ENCODE peak calls at places on chromosomes 2 and 18, in eight cellular contexts. T is heart right ventricle, V is osteocyte, A is prostate gland, I is DND-41, B is K562, E is HCT116, Y is neural crest cell. N is an unnamed sample.

GRCh38 chr2:235264121-235264493 is 229.7 kb upstream of the AGAP1 start:
- DNase-seq in T (no peak), Y (no peak), E (peak), V (no peak), A (no peak), I (no peak), B (no peak), N (no peak)

GRCh38 chr2:238202326-238203103 is 980 bp downstream of the ILKAP start:
- DNase-seq in A (no peak), I (peak), Y (no peak), E (no peak), B (no peak), T (no peak), V (no peak), N (peak)

GRCh38 chr2:66171530-66171929 is 263.4 kb upstream of the MEIS1 start:
- DNase-seq in A (peak), Y (no peak), E (no peak), T (no peak), V (no peak), I (no peak), B (no peak), N (no peak)

GRCh38 chr2:46615555-46616487 is 136.5 kb downstream of the TMEM247 start:
- DNase-seq in V (no peak), A (no peak), E (no peak), T (no peak), Y (no peak), B (no peak), I (peak), N (peak)

GRCh38 chr2:110973275-110973674 is 147.4 kb upstream of the BCL2L11 start:
- DNase-seq in E (no peak), A (no peak), B (no peak), T (no peak), V (no peak), I (no peak), Y (no peak), N (no peak)

GRCh38 chr18:35474884-35475283 is 22.9 kb downstream of the INO80C start:
- DNase-seq in T (no peak), E (no peak), I (no peak), B (no peak), Y (no peak), A (no peak), V (no peak), N (no peak)

GRCh38 chr2:241598487-241598886 is 38.5 kb downstream of the THAP4 start:
- DNase-seq in B (no peak), T (no peak), I (no peak), A (no peak), E (peak), Y (no peak), V (no peak), N (peak)

GRCh38 chr2:96251721-96252292 is 14.0 kb downstream of the TMEM127 start:
- DNase-seq in I (no peak), B (no peak), A (peak), Y (peak), V (peak), T (peak), E (peak), N (no peak)

GRCh38 chr2:181438298-181438697 is 18.9 kb upstream of the ITGA4 start:
- DNase-seq in T (no peak), Y (no peak), B (no peak), I (peak), V (no peak), E (peak), A (no peak), N (peak)

GRCh38 chr18:54388203-54389142 is 30.8 kb downstream of the C18orf54 start:
- DNase-seq in B (peak), Y (no peak), A (no peak), I (peak), V (no peak), E (peak), T (no peak), N (peak)

GRCh38 chr18:48942554-48943261 is 8.1 kb downstream of the SMAD7 start:
- DNase-seq in T (no peak), Y (no peak), A (no peak), I (no peak), E (peak), V (peak), B (no peak), N (no peak)

GRCh38 chr18:77042583-77042982 is 90.0 kb downstream of the MBP start:
- DNase-seq in Y (peak), V (no peak), T (no peak), I (no peak), E (no peak), B (no peak), A (no peak), N (no peak)

GRCh38 chr18:3624546-3624817 is 174.5 kb downstream of the TGIF1 start:
- DNase-seq in B (no peak), I (no peak), T (no peak), V (no peak), A (no peak), E (no peak), Y (no peak), N (no peak)

GRCh38 chr18:78634061-78634696 is 345.4 kb upstream of the SALL3 start:
- DNase-seq in Y (no peak), I (no peak), A (no peak), T (no peak), V (no peak), E (no peak), B (no peak), N (no peak)

GRCh38 chr18:59142274-59142673 is 2.6 kb downstream of the SEC11C start:
- DNase-seq in I (no peak), Y (no peak), B (no peak), V (no peak), A (no peak), T (no peak), E (no peak), N (peak)

GRCh38 chr18:23926590-23926989 is 88.0 kb upstream of the TTC39C start:
- DNase-seq in A (no peak), Y (no peak), B (no peak), E (no peak), T (no peak), V (no peak), I (no peak), N (no peak)

GRCh38 chr2:43051316-43051715 is 175.1 kb downstream of the ZFP36L2 start:
- DNase-seq in Y (no peak), T (no peak), V (no peak), A (no peak), B (no peak), E (peak), I (peak), N (peak)

GRCh38 chr18:25093131-25093530 is 258.8 kb downstream of the ZNF521 start:
- DNase-seq in Y (no peak), V (no peak), T (no peak), I (no peak), E (no peak), B (no peak), A (no peak), N (no peak)

GRCh38 chr18:43757273-43757672 is 480.0 kb upstream of the SYT4 start:
- DNase-seq in Y (no peak), V (no peak), B (no peak), E (no peak), A (no peak), T (no peak), I (no peak), N (no peak)

GRCh38 chr2:109402980-109403840 is 210.6 kb downstream of the SEPTIN10 start:
- DNase-seq in Y (no peak), A (no peak), T (no peak), E (no peak), I (no peak), B (no peak), V (no peak), N (peak)

GRCh38 chr2:226185613-226186211 is 613.9 kb downstream of the IRS1 start:
- DNase-seq in B (no peak), I (no peak), A (peak), V (no peak), E (peak), T (no peak), Y (no peak), N (no peak)

GRCh38 chr18:74935411-74935810 is 273.5 kb downstream of the PTGR3 start:
- DNase-seq in I (no peak), A (no peak), Y (no peak), E (no peak), B (no peak), V (no peak), T (no peak), N (no peak)

GRCh38 chr2:240988146-240988545 is 10.3 kb upstream of the SNED1 start:
- DNase-seq in Y (no peak), B (no peak), T (no peak), I (no peak), A (no peak), E (no peak), V (no peak), N (no peak)

GRCh38 chr2:73013941-73014340 is 57.6 kb downstream of the SFXN5 start:
- DNase-seq in Y (no peak), E (no peak), T (no peak), B (no peak), I (no peak), V (no peak), A (no peak), N (no peak)

GRCh38 chr2:235195921-235196320 is 244.1 kb downstream of the SH3BP4 start:
- DNase-seq in B (no peak), I (no peak), Y (no peak), T (no peak), A (no peak), E (no peak), V (no peak), N (no peak)

GRCh38 chr2:43114210-43114609 is 112.2 kb downstream of the ZFP36L2 start:
- DNase-seq in B (no peak), T (no peak), Y (no peak), I (peak), A (no peak), V (no peak), E (no peak), N (no peak)

GRCh38 chr2:175630319-175631246 is 371.5 kb downstream of the LNPK start:
- DNase-seq in V (no peak), B (no peak), Y (no peak), A (no peak), T (no peak), E (no peak), I (no peak), N (no peak)

GRCh38 chr2:429142-429541 is 141.3 kb upstream of the ALKAL2 start:
- DNase-seq in B (no peak), T (no peak), A (no peak), I (no peak), V (peak), Y (no peak), E (no peak), N (no peak)

GRCh38 chr2:10283106-10284062 is 19.3 kb upstream of the HPCAL1 start:
- DNase-seq in A (no peak), E (peak), T (no peak), Y (no peak), V (no peak), B (peak), I (no peak), N (peak)

GRCh38 chr2:99677814-99678213 is 188.0 kb upstream of the REV1 start:
- DNase-seq in I (no peak), A (no peak), B (no peak), T (no peak), E (no peak), V (peak), Y (no peak), N (no peak)

GRCh38 chr2:99675110-99675661 is 185.4 kb upstream of the REV1 start:
- DNase-seq in I (no peak), Y (no peak), A (no peak), T (no peak), B (no peak), E (no peak), V (peak), N (no peak)

GRCh38 chr2:99672766-99673375 is 183.1 kb upstream of the REV1 start:
- DNase-seq in A (no peak), V (peak), T (no peak), I (no peak), Y (no peak), E (no peak), B (no peak), N (no peak)

GRCh38 chr2:99670768-99671734 is 181.2 kb upstream of the REV1 start:
- DNase-seq in T (peak), Y (no peak), B (no peak), V (peak), A (no peak), E (no peak), I (no peak), N (no peak)

GRCh38 chr2:99674031-99674430 is 184.2 kb upstream of the REV1 start:
- DNase-seq in Y (no peak), V (peak), B (no peak), A (no peak), E (no peak), T (no peak), I (no peak), N (no peak)
- TF ChIP-seq CTCF in Y (no peak), V (no peak), B (no peak), A (no peak), E (no peak), T (no peak), I (no peak), N (no peak)

DNA sequence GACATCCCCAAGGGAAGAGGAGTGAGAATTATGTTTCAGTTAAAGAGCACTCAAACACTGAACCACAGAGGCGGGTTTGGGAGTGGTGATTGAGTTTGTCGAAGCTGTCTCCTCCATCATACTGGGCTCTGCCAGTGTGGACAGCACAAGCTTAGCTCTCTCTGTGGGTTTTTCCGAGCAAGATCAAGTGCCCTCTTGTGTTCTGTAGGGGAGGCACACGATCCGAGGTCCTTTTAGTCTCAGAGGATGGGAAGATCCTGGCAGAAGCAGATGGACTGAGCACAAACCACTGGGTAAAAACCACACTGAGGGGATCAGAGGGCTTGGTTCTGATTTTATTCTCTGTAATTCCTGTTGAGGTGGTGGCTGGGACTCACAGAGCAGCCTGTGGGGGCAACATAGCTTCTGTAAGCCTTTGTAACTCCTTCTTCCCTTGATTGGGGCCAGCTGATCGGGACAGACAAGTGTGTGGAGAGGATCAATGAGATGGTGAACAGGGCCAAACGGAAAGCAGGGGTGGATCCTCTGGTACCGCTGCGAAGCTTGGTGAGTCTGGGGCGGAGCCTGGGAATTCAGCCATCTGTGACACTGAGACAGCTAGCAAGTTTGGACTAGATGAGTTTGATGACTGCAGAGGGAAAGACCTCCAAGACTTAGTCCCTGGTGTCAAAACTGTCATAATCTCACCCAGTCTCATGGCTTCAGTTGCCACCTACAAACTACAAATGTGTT is 2.0 kb downstream of the NAGK start:
- DNase-seq in A (no peak), I (no peak), E (peak), Y (no peak), V (no peak), B (no peak), T (no peak), N (no peak)
- TF ChIP-seq CTCF in A (no peak), I (peak), E (peak), Y (peak), V (peak), B (peak), T (no peak), N (no peak)

DNA sequence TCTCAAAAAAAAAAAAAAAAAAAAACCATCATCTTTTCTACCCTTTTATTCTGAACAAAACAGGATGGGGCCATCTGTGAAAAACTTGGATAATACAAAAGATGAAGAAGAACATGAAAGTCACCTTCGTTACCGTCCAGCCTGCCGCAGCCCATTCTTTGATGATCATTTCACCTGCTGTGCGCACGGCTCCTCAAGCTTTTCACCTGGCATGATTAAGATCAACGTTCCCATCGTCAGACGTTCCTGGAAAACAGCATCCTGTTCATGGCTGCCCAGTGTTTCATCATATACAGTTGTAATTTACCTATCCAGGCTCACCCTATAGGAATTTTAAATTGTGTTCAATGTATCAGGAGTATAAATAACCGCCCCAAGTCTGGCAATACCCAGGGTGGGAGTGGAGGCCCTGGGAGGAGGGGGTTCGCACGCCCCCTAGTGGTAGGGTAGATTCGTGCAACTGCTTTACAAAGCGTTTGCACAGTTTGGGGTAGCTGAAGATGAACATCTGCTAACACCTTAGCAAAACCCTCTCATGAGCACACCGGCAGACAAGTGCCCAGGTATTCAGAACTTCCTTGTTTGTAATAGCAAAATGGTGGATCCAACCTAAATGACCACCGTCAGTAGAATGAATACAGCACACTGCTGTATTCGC is 49.0 kb upstream of the GLI2 start:
- DNase-seq in T (no peak), A (no peak), I (no peak), Y (no peak), V (no peak), B (peak), E (no peak), N (peak)
- TF ChIP-seq CTCF in T (no peak), A (no peak), I (peak), Y (peak), V (peak), B (peak), E (peak), N (peak)

DNA sequence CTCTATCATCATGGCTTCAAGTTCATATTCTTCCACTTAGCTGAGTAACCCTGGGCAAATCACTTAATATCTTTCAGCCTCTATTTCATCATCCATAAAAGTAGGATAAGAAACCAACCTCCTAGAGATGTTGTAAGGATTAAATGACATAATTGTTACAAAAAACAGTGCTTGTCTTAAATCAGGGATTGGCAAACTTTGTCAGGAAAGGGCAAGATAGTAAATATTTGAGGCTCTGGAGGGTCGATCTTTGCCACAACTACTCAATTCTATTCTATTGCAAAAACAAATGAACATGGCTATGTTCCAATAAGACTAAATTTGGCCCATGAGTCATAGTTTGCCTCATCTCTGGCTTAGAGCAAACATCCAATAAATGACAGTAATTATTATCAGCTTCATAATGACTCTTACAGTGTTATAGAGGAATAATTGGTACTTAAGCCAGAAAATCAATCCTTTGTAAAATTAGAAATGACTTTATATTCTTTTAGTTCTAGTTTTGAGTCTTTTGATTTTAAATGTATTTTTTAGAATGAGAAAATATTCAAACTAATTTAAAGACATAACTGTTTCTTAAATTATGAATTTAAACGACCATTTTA is 184.6 kb downstream of the SATB2 start:
- DNase-seq in V (no peak), A (no peak), T (no peak), I (no peak), Y (no peak), E (no peak), B (no peak), N (no peak)
- TF ChIP-seq CTCF in V (no peak), A (no peak), T (no peak), I (no peak), Y (no peak), E (no peak), B (no peak), N (no peak)

GRCh38 chr2:178418426-178418825 is 32.5 kb downstream of the PRKRA start:
- DNase-seq in E (no peak), I (no peak), V (no peak), A (no peak), Y (no peak), T (no peak), B (no peak), N (no peak)

GRCh38 chr2:178422097-178422496 is 28.9 kb downstream of the PRKRA start:
- DNase-seq in A (no peak), E (no peak), Y (no peak), V (no peak), B (no peak), T (no peak), I (no peak), N (no peak)

GRCh38 chr2:178417916-178418315 is 33.1 kb downstream of the PRKRA start:
- DNase-seq in A (no peak), T (no peak), E (no peak), B (no peak), V (no peak), I (no peak), Y (no peak), N (no peak)

GRCh38 chr2:178420463-178420990 is 30.4 kb downstream of the PRKRA start:
- DNase-seq in A (no peak), E (no peak), V (no peak), Y (no peak), B (no peak), I (no peak), T (no peak), N (no peak)

DNA sequence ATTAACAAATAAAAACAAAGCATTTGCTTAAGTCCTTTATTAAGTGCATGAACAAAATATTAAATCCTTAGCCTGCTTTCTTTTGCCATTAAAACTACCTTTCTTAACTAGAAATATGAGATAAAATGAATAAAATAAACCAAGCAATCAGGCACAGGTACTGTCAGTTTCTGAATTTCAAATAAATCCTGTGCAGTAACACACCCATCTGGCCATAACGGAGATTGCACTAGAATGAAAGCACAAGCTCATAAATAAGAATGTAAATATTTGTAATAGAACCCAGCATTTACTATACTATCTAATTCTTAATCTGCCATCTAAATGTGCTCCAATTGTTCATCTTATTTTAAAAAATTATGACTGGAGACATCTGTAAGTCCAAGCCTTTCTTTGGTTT is 31.9 kb downstream of the PRKRA start:
- DNase-seq in E (no peak), A (peak), T (no peak), I (no peak), Y (no peak), B (peak), V (no peak), N (no peak)
- TF ChIP-seq CTCF in E (peak), A (no peak), T (no peak), I (peak), Y (peak), B (peak), V (peak), N (no peak)

GRCh38 chr2:228040995-228041394 is 140.5 kb downstream of the SPHKAP start:
- DNase-seq in T (no peak), A (no peak), E (no peak), B (no peak), Y (no peak), I (no peak), V (no peak), N (no peak)
- TF ChIP-seq CTCF in T (no peak), A (no peak), E (no peak), B (no peak), Y (no peak), I (no peak), V (no peak), N (no peak)

GRCh38 chr2:20147351-20147750 is 77.6 kb downstream of the SDC1 start:
- DNase-seq in I (no peak), A (no peak), B (no peak), Y (no peak), T (no peak), E (no peak), V (no peak), N (no peak)
- TF ChIP-seq CTCF in I (no peak), A (no peak), B (no peak), Y (no peak), T (no peak), E (no peak), V (no peak), N (no peak)